ENCODE peak calls at places on chromosome 20, in six cellular contexts. One of them, this sample, is unnamed.

GRCh38 chr20:63154395-63154794 is 61.5 kb downstream of the YTHDF1 start:
- DNase-seq in HFF-Myc: no peak
- DNase-seq in NT2/D1: no peak
- DNase-seq in pancreas: no peak
- DNase-seq in left ventricle myocardium superior: no peak
- DNase-seq in amygdala: no peak
- DNase-seq in this sample: no peak

GRCh38 chr20:57505991-57506390 is 18.9 kb downstream of the CTCFL start:
- DNase-seq in HFF-Myc: no peak
- DNase-seq in NT2/D1: no peak
- DNase-seq in pancreas: no peak
- DNase-seq in left ventricle myocardium superior: no peak
- DNase-seq in amygdala: no peak
- DNase-seq in this sample: no peak

GRCh38 chr20:12528591-12529041 is 480.2 kb upstream of the SPTLC3 start:
- DNase-seq in HFF-Myc: no peak
- DNase-seq in NT2/D1: no peak
- DNase-seq in pancreas: no peak
- DNase-seq in left ventricle myocardium superior: no peak
- DNase-seq in amygdala: no peak
- DNase-seq in this sample: no peak

GRCh38 chr20:63246490-63247284 is 7.6 kb downstream of the NKAIN4 start:
- DNase-seq in HFF-Myc: no peak
- DNase-seq in NT2/D1: no peak
- DNase-seq in pancreas: peak
- DNase-seq in left ventricle myocardium superior: no peak
- DNase-seq in amygdala: no peak
- DNase-seq in this sample: no peak

GRCh38 chr20:32155017-32155965 is 45.8 kb downstream of the TM9SF4 start:
- DNase-seq in HFF-Myc: peak
- DNase-seq in NT2/D1: peak
- DNase-seq in pancreas: no peak
- DNase-seq in left ventricle myocardium superior: peak
- DNase-seq in amygdala: no peak
- DNase-seq in this sample: peak

GRCh38 chr20:49610701-49611538 is 43.0 kb upstream of the PTGIS start:
- DNase-seq in HFF-Myc: no peak
- DNase-seq in NT2/D1: peak
- DNase-seq in pancreas: peak
- DNase-seq in left ventricle myocardium superior: peak
- DNase-seq in amygdala: no peak
- DNase-seq in this sample: peak

GRCh38 chr20:32523613-32524218 is 61.4 kb downstream of the NOL4L start:
- DNase-seq in HFF-Myc: no peak
- DNase-seq in NT2/D1: no peak
- DNase-seq in pancreas: peak
- DNase-seq in left ventricle myocardium superior: peak
- DNase-seq in amygdala: no peak
- DNase-seq in this sample: no peak

GRCh38 chr20:62618622-62619529 is 23.4 kb upstream of the SLCO4A1 start:
- DNase-seq in HFF-Myc: no peak
- DNase-seq in NT2/D1: no peak
- DNase-seq in pancreas: peak
- DNase-seq in left ventricle myocardium superior: peak
- DNase-seq in amygdala: no peak
- DNase-seq in this sample: no peak

GRCh38 chr20:53660078-53660909 is 66.7 kb upstream of the ZNF217 start:
- DNase-seq in HFF-Myc: no peak
- DNase-seq in NT2/D1: no peak
- DNase-seq in pancreas: no peak
- DNase-seq in left ventricle myocardium superior: no peak
- DNase-seq in amygdala: no peak
- DNase-seq in this sample: no peak

GRCh38 chr20:1868856-1869255 is 26.4 kb upstream of the SIRPA start:
- DNase-seq in HFF-Myc: no peak
- DNase-seq in NT2/D1: no peak
- DNase-seq in pancreas: no peak
- DNase-seq in left ventricle myocardium superior: no peak
- DNase-seq in amygdala: no peak
- DNase-seq in this sample: peak

GRCh38 chr20:10669843-10670446 is 3.9 kb downstream of the JAG1 start:
- DNase-seq in HFF-Myc: no peak
- DNase-seq in NT2/D1: no peak
- DNase-seq in pancreas: no peak
- DNase-seq in left ventricle myocardium superior: no peak
- DNase-seq in amygdala: no peak
- DNase-seq in this sample: no peak

GRCh38 chr20:58593880-58594473 is 57.1 kb upstream of the STX16 start:
- DNase-seq in HFF-Myc: no peak
- DNase-seq in NT2/D1: no peak
- DNase-seq in pancreas: no peak
- DNase-seq in left ventricle myocardium superior: no peak
- DNase-seq in amygdala: no peak
- DNase-seq in this sample: no peak

GRCh38 chr20:32762754-32763201 is 593 bp downstream of the DNMT3B start:
- DNase-seq in HFF-Myc: no peak
- DNase-seq in NT2/D1: no peak
- DNase-seq in pancreas: peak
- DNase-seq in left ventricle myocardium superior: no peak
- DNase-seq in amygdala: no peak
- DNase-seq in this sample: no peak

GRCh38 chr20:62183426-62184142 is 756 bp downstream of the MTG2 start:
- DNase-seq in HFF-Myc: no peak
- DNase-seq in NT2/D1: no peak
- DNase-seq in pancreas: peak
- DNase-seq in left ventricle myocardium superior: peak
- DNase-seq in amygdala: no peak
- DNase-seq in this sample: peak

GRCh38 chr20:53609501-53610445 is 16.1 kb upstream of the ZNF217 start:
- DNase-seq in HFF-Myc: no peak
- DNase-seq in NT2/D1: no peak
- DNase-seq in pancreas: no peak
- DNase-seq in left ventricle myocardium superior: peak
- DNase-seq in amygdala: no peak
- DNase-seq in this sample: peak

GRCh38 chr20:658202-658601 is 5.2 kb upstream of the SRXN1 start:
- DNase-seq in HFF-Myc: no peak
- DNase-seq in NT2/D1: no peak
- DNase-seq in pancreas: no peak
- DNase-seq in left ventricle myocardium superior: no peak
- DNase-seq in amygdala: no peak
- DNase-seq in this sample: no peak

GRCh38 chr20:17453592-17453991 is 77.6 kb downstream of the BFSP1 start:
- DNase-seq in HFF-Myc: no peak
- DNase-seq in NT2/D1: no peak
- DNase-seq in pancreas: no peak
- DNase-seq in left ventricle myocardium superior: no peak
- DNase-seq in amygdala: no peak
- DNase-seq in this sample: no peak

GRCh38 chr20:58642465-58642864 is 8.6 kb upstream of the STX16 start:
- DNase-seq in HFF-Myc: no peak
- DNase-seq in NT2/D1: no peak
- DNase-seq in pancreas: no peak
- DNase-seq in left ventricle myocardium superior: no peak
- DNase-seq in amygdala: no peak
- DNase-seq in this sample: no peak

GRCh38 chr20:52365688-52366087 is 174.1 kb upstream of the ZFP64 start:
- DNase-seq in HFF-Myc: no peak
- DNase-seq in NT2/D1: no peak
- DNase-seq in pancreas: no peak
- DNase-seq in left ventricle myocardium superior: no peak
- DNase-seq in amygdala: no peak
- DNase-seq in this sample: no peak

GRCh38 chr20:54017846-54018245 is 52.5 kb downstream of the BCAS1 start:
- DNase-seq in HFF-Myc: no peak
- DNase-seq in NT2/D1: no peak
- DNase-seq in pancreas: no peak
- DNase-seq in left ventricle myocardium superior: no peak
- DNase-seq in amygdala: no peak
- DNase-seq in this sample: no peak

GRCh38 chr20:13284830-13285229 is 63.8 kb downstream of the ISM1 start:
- DNase-seq in HFF-Myc: no peak
- DNase-seq in NT2/D1: no peak
- DNase-seq in pancreas: no peak
- DNase-seq in left ventricle myocardium superior: no peak
- DNase-seq in amygdala: no peak
- DNase-seq in this sample: no peak

GRCh38 chr20:58555078-58555765 is 40.0 kb upstream of the APCDD1L start:
- DNase-seq in HFF-Myc: peak
- DNase-seq in NT2/D1: no peak
- DNase-seq in pancreas: no peak
- DNase-seq in left ventricle myocardium superior: no peak
- DNase-seq in amygdala: no peak
- DNase-seq in this sample: peak

GRCh38 chr20:53655909-53656652 is 62.4 kb upstream of the ZNF217 start:
- DNase-seq in HFF-Myc: no peak
- DNase-seq in NT2/D1: no peak
- DNase-seq in pancreas: no peak
- DNase-seq in left ventricle myocardium superior: no peak
- DNase-seq in amygdala: no peak
- DNase-seq in this sample: peak

GRCh38 chr20:8627386-8628030 is 441.4 kb upstream of the PLCB4 start:
- DNase-seq in HFF-Myc: no peak
- DNase-seq in NT2/D1: no peak
- DNase-seq in pancreas: no peak
- DNase-seq in left ventricle myocardium superior: no peak
- DNase-seq in amygdala: no peak
- DNase-seq in this sample: no peak

GRCh38 chr20:31476313-31476623 is 1.2 kb downstream of the REM1 start:
- DNase-seq in HFF-Myc: no peak
- DNase-seq in NT2/D1: no peak
- DNase-seq in pancreas: no peak
- DNase-seq in left ventricle myocardium superior: no peak
- DNase-seq in amygdala: no peak
- DNase-seq in this sample: no peak

GRCh38 chr20:62741701-62742491 is 33.3 kb downstream of the NTSR1 start:
- DNase-seq in HFF-Myc: no peak
- DNase-seq in NT2/D1: no peak
- DNase-seq in pancreas: peak
- DNase-seq in left ventricle myocardium superior: peak
- DNase-seq in amygdala: no peak
- DNase-seq in this sample: no peak

GRCh38 chr20:37345339-37346231 is at the start of gene SRC:
- DNase-seq in HFF-Myc: no peak
- DNase-seq in NT2/D1: peak
- DNase-seq in pancreas: peak
- DNase-seq in left ventricle myocardium superior: peak
- DNase-seq in amygdala: no peak
- DNase-seq in this sample: peak

GRCh38 chr20:41654884-41655283 is 36.7 kb upstream of the CHD6 start:
- DNase-seq in HFF-Myc: no peak
- DNase-seq in NT2/D1: no peak
- DNase-seq in pancreas: no peak
- DNase-seq in left ventricle myocardium superior: no peak
- DNase-seq in amygdala: no peak
- DNase-seq in this sample: peak

GRCh38 chr20:46130534-46130933 is 12.4 kb downstream of the CD40 start:
- DNase-seq in HFF-Myc: no peak
- DNase-seq in NT2/D1: no peak
- DNase-seq in pancreas: no peak
- DNase-seq in left ventricle myocardium superior: no peak
- DNase-seq in amygdala: no peak
- DNase-seq in this sample: no peak

GRCh38 chr20:49534314-49534713 is 33.6 kb downstream of the PTGIS start:
- DNase-seq in HFF-Myc: no peak
- DNase-seq in NT2/D1: peak
- DNase-seq in pancreas: no peak
- DNase-seq in left ventricle myocardium superior: no peak
- DNase-seq in amygdala: no peak
- DNase-seq in this sample: peak

GRCh38 chr20:60976913-60977312 is 275.1 kb upstream of the CDH4 start:
- DNase-seq in HFF-Myc: no peak
- DNase-seq in NT2/D1: no peak
- DNase-seq in pancreas: no peak
- DNase-seq in left ventricle myocardium superior: no peak
- DNase-seq in amygdala: no peak
- DNase-seq in this sample: no peak

GRCh38 chr20:13692802-13693736 is 54.3 kb upstream of the TASP1 start:
- DNase-seq in HFF-Myc: no peak
- DNase-seq in NT2/D1: no peak
- DNase-seq in pancreas: no peak
- DNase-seq in left ventricle myocardium superior: no peak
- DNase-seq in amygdala: no peak
- DNase-seq in this sample: no peak

GRCh38 chr20:40144581-40144980 is 544.5 kb downstream of the MAFB start:
- DNase-seq in HFF-Myc: no peak
- DNase-seq in NT2/D1: no peak
- DNase-seq in pancreas: no peak
- DNase-seq in left ventricle myocardium superior: no peak
- DNase-seq in amygdala: no peak
- DNase-seq in this sample: no peak

GRCh38 chr20:57396212-57396611 is 5.0 kb downstream of the RBM38 start:
- DNase-seq in HFF-Myc: no peak
- DNase-seq in NT2/D1: no peak
- DNase-seq in pancreas: peak
- DNase-seq in left ventricle myocardium superior: peak
- DNase-seq in amygdala: no peak
- DNase-seq in this sample: no peak

GRCh38 chr20:31721408-31722332 is 998 bp downstream of the BCL2L1 start:
- DNase-seq in HFF-Myc: no peak
- DNase-seq in NT2/D1: no peak
- DNase-seq in pancreas: no peak
- DNase-seq in left ventricle myocardium superior: peak
- DNase-seq in amygdala: no peak
- DNase-seq in this sample: no peak

This sample was measured in astrocyte of the spinal cord.